ENCODE peak calls at places on chromosomes 13 and 19, in eight cellular contexts. One of them, this sample, is unnamed.

GRCh38 chr19:57558525-57558924 is 1.1 kb downstream of the ZNF550 start:
- DNase-seq in lower lobe of right lung: no peak
- DNase-seq in heart left ventricle: no peak
- DNase-seq in uterus: no peak
- DNase-seq in ovary: no peak
- DNase-seq in mucosa of descending colon: no peak
- DNase-seq in foreskin fibroblast: peak; percentile 33
- DNase-seq in GM12865: no peak
- DNase-seq in this sample: no peak

GRCh38 chr13:23725922-23726321 is 155.7 kb downstream of the TNFRSF19 start:
- DNase-seq in uterus: no peak
- DNase-seq in ovary: no peak
- DNase-seq in mucosa of descending colon: no peak
- DNase-seq in foreskin fibroblast: peak; percentile 35
- DNase-seq in lower lobe of right lung: no peak
- DNase-seq in heart left ventricle: no peak
- DNase-seq in GM12865: no peak
- DNase-seq in this sample: no peak

GRCh38 chr13:113466321-113466836 is 13.1 kb upstream of the ADPRHL1 start:
- DNase-seq in GM12865: no peak
- DNase-seq in lower lobe of right lung: no peak
- DNase-seq in heart left ventricle: no peak
- DNase-seq in uterus: no peak
- DNase-seq in foreskin fibroblast: no peak
- DNase-seq in ovary: no peak
- DNase-seq in mucosa of descending colon: no peak
- DNase-seq in this sample: no peak

GRCh38 chr19:55369651-55370304 is 485 bp downstream of the IL11 start:
- DNase-seq in uterus: no peak
- DNase-seq in mucosa of descending colon: no peak
- DNase-seq in lower lobe of right lung: peak; percentile 50
- DNase-seq in heart left ventricle: no peak
- DNase-seq in GM12865: no peak
- DNase-seq in ovary: no peak
- DNase-seq in foreskin fibroblast: peak; percentile 91
- DNase-seq in this sample: no peak

GRCh38 chr13:114143806-114144605 is 11.6 kb upstream of the RASA3 start:
- DNase-seq in heart left ventricle: peak; percentile 17
- DNase-seq in mucosa of descending colon: peak; percentile 45
- DNase-seq in foreskin fibroblast: no peak
- DNase-seq in ovary: no peak
- DNase-seq in lower lobe of right lung: no peak
- DNase-seq in GM12865: peak; percentile 85
- DNase-seq in uterus: no peak
- DNase-seq in this sample: no peak

GRCh38 chr13:105338044-105338443 is 1197.4 kb downstream of the EFNB2 start:
- DNase-seq in lower lobe of right lung: no peak
- DNase-seq in GM12865: no peak
- DNase-seq in heart left ventricle: no peak
- DNase-seq in foreskin fibroblast: no peak
- DNase-seq in mucosa of descending colon: no peak
- DNase-seq in uterus: no peak
- DNase-seq in ovary: no peak
- DNase-seq in this sample: no peak

GRCh38 chr13:78608705-78609463 is 5.5 kb upstream of the POU4F1 start:
- DNase-seq in uterus: no peak
- DNase-seq in lower lobe of right lung: no peak
- DNase-seq in mucosa of descending colon: no peak
- DNase-seq in heart left ventricle: no peak
- DNase-seq in GM12865: no peak
- DNase-seq in ovary: no peak
- DNase-seq in foreskin fibroblast: peak; percentile 24
- DNase-seq in this sample: no peak

GRCh38 chr13:75704942-75705320 is 68.8 kb downstream of the LMO7 start:
- DNase-seq in ovary: no peak
- DNase-seq in heart left ventricle: no peak
- DNase-seq in lower lobe of right lung: peak; percentile 79
- DNase-seq in GM12865: no peak
- DNase-seq in uterus: no peak
- DNase-seq in foreskin fibroblast: no peak
- DNase-seq in mucosa of descending colon: peak; percentile 81
- DNase-seq in this sample: no peak

GRCh38 chr13:49220035-49220855 is at the start of gene MLNR:
- DNase-seq in mucosa of descending colon: peak; percentile 65
- DNase-seq in heart left ventricle: peak; percentile 39
- DNase-seq in ovary: peak; percentile 33
- DNase-seq in lower lobe of right lung: peak; percentile 53
- DNase-seq in uterus: no peak
- DNase-seq in foreskin fibroblast: peak; percentile 60
- DNase-seq in GM12865: peak; percentile 11
- DNase-seq in this sample: no peak

GRCh38 chr13:47092202-47092601 is 195.3 kb upstream of the HTR2A start:
- DNase-seq in mucosa of descending colon: no peak
- DNase-seq in uterus: no peak
- DNase-seq in foreskin fibroblast: no peak
- DNase-seq in lower lobe of right lung: no peak
- DNase-seq in ovary: no peak
- DNase-seq in GM12865: no peak
- DNase-seq in heart left ventricle: no peak
- DNase-seq in this sample: no peak

GRCh38 chr19:18605196-18605545 is 1.4 kb downstream of the CRLF1 start:
- DNase-seq in mucosa of descending colon: no peak
- DNase-seq in uterus: no peak
- DNase-seq in heart left ventricle: no peak
- DNase-seq in foreskin fibroblast: no peak
- DNase-seq in lower lobe of right lung: no peak
- DNase-seq in GM12865: no peak
- DNase-seq in ovary: no peak
- DNase-seq in this sample: no peak

GRCh38 chr19:47231215-47232054 is 436 bp upstream of the BBC3 start:
- DNase-seq in foreskin fibroblast: peak; percentile 96
- DNase-seq in ovary: peak; percentile 93
- DNase-seq in uterus: peak; percentile 88
- DNase-seq in mucosa of descending colon: peak; percentile 96
- DNase-seq in GM12865: peak; percentile 94
- DNase-seq in lower lobe of right lung: peak; percentile 94
- DNase-seq in heart left ventricle: peak; percentile 90
- DNase-seq in this sample: peak; percentile 83

GRCh38 chr19:50315773-50316448 is 13.3 kb downstream of the KCNC3 start:
- DNase-seq in lower lobe of right lung: no peak
- DNase-seq in ovary: no peak
- DNase-seq in mucosa of descending colon: no peak
- DNase-seq in GM12865: peak; percentile 58
- DNase-seq in foreskin fibroblast: no peak
- DNase-seq in uterus: no peak
- DNase-seq in heart left ventricle: no peak
- DNase-seq in this sample: no peak

DNA sequence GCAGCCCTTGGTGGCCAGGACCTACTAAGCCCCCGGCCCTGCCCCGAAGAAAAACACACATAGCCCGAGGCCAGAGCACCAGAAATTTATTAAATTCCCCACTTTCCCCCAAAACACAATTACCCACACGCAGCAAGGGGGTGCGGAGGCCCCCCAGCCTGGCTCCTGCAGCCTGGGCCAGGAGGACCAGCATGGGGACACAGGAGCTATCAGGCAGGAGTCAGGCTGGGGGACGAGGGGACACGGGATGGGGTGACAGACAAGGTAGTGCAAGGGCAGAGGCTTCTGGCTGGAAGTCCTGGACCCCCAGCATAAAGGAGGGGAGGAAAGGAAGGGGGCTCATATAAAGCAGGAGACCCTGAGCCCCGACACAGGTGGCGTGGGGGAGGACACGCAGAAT is 3.1 kb downstream of the RNU6-9 start:
- DNase-seq in GM12865: no peak
- DNase-seq in uterus: no peak
- DNase-seq in mucosa of descending colon: no peak
- DNase-seq in ovary: no peak
- DNase-seq in foreskin fibroblast: no peak
- DNase-seq in heart left ventricle: no peak
- DNase-seq in lower lobe of right lung: no peak
- DNase-seq in this sample: no peak
- TF ChIP-seq CTCF in GM12865: no peak
- TF ChIP-seq CTCF in uterus: no peak
- TF ChIP-seq CTCF in mucosa of descending colon: no peak
- TF ChIP-seq CTCF in ovary: no peak
- TF ChIP-seq CTCF in foreskin fibroblast: no peak
- TF ChIP-seq CTCF in heart left ventricle: no peak
- TF ChIP-seq CTCF in lower lobe of right lung: no peak
- TF ChIP-seq CTCF in this sample: no peak

DNA sequence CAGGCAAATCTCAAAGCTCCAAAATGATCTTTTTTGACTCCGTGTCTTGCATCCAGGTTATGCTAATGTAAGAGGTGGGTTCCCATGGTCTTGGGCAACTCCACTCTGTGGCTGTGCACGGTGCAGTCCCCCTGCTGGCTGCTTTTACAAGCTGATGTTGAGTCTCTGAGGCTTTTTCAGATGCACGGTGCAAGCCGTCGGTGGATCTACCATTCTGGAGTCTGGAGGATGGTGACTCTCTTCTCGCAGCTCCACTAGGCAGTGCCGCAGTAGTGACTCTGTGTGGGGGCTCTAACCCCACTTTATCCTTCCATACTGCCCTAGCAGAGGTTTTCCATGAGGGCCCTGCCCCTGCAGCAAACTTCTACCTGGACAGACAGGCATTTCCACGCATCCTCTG is 266.8 kb upstream of the GPC6 start:
- DNase-seq in GM12865: no peak
- DNase-seq in lower lobe of right lung: no peak
- DNase-seq in uterus: no peak
- DNase-seq in foreskin fibroblast: no peak
- DNase-seq in ovary: no peak
- DNase-seq in mucosa of descending colon: no peak
- DNase-seq in heart left ventricle: no peak
- DNase-seq in this sample: no peak
- TF ChIP-seq CTCF in GM12865: no peak
- TF ChIP-seq CTCF in lower lobe of right lung: no peak
- TF ChIP-seq CTCF in uterus: no peak
- TF ChIP-seq CTCF in foreskin fibroblast: no peak
- TF ChIP-seq CTCF in ovary: no peak
- TF ChIP-seq CTCF in mucosa of descending colon: no peak
- TF ChIP-seq CTCF in heart left ventricle: no peak
- TF ChIP-seq CTCF in this sample: no peak

DNA sequence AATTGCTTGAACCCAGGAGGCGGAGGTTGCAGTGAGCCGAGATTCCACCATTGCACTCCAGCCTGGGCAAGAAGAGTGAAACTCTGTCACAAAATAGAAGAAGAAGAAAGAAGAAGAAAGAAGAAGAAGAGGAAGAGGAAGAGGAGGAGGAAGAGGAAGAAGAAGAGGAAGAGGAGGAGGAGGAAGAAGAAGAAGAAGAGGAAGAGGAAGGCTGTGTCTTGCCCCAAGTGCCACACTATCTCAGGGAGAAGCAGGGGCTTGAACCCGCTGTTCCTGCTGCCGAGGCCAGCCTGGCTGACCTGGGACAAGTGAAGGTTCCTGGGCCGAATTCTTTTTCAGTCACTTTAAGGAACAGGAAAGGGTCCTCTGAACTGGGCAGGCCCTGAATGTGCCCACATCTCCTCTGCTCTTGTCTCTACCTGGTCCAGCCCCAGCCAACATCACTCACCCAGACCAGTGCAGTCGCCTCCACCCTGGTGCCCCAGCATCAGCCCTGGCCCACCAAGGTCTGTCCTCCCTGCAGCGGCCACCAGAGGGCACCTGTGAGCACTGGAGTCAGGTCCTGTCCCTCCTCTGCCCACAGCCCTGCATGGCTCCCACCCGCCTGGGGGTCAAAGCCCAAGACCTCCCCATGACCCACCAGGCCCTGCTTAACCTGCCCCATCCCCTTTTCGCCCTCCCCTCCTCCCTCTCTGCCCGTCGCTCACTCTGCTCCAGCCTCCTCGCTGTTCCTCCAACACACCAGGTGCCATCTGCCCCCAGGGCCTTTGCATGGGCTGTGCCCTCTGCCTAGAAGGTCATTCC is 20.0 kb downstream of the TICAM1 start:
- DNase-seq in GM12865: peak; percentile 86
- DNase-seq in foreskin fibroblast: peak; percentile 73
- DNase-seq in lower lobe of right lung: peak; percentile 89
- DNase-seq in ovary: peak; percentile 86
- DNase-seq in uterus: peak; percentile 78
- DNase-seq in mucosa of descending colon: peak; percentile 92
- DNase-seq in heart left ventricle: peak; percentile 85
- DNase-seq in this sample: no peak
- TF ChIP-seq CTCF in GM12865: peak; percentile 98
- TF ChIP-seq CTCF in foreskin fibroblast: peak; percentile 84
- TF ChIP-seq CTCF in lower lobe of right lung: peak; percentile 94
- TF ChIP-seq CTCF in ovary: peak; percentile 81
- TF ChIP-seq CTCF in uterus: peak; percentile 76
- TF ChIP-seq CTCF in mucosa of descending colon: peak; percentile 84
- TF ChIP-seq CTCF in heart left ventricle: peak; percentile 79
- TF ChIP-seq CTCF in this sample: peak; percentile 85

DNA sequence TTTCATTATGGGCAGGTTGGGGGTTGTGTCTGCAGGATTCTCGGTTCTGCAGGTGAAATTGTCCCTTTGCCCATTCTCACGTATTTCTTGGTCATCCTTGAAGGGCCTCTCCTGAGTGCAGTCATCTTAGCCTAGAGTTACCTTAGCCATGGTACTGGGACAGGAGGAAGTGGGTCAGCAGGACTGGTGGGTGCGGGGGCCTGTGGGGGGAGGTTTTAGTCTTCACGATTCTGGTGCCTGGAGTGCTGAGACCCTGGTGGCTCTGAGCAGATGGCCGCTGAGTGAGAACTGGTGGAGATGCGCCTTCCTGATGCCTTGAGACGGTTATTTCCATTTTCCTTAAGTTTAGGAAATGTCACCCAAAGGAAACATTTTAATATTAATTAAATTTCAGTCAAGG is 11.8 kb downstream of the COL4A2 start:
- DNase-seq in lower lobe of right lung: no peak
- DNase-seq in uterus: no peak
- DNase-seq in foreskin fibroblast: no peak
- DNase-seq in heart left ventricle: no peak
- DNase-seq in ovary: no peak
- DNase-seq in mucosa of descending colon: no peak
- DNase-seq in GM12865: no peak
- DNase-seq in this sample: no peak
- TF ChIP-seq CTCF in lower lobe of right lung: no peak
- TF ChIP-seq CTCF in uterus: no peak
- TF ChIP-seq CTCF in foreskin fibroblast: no peak
- TF ChIP-seq CTCF in heart left ventricle: no peak
- TF ChIP-seq CTCF in ovary: no peak
- TF ChIP-seq CTCF in mucosa of descending colon: no peak
- TF ChIP-seq CTCF in GM12865: no peak
- TF ChIP-seq CTCF in this sample: no peak

DNA sequence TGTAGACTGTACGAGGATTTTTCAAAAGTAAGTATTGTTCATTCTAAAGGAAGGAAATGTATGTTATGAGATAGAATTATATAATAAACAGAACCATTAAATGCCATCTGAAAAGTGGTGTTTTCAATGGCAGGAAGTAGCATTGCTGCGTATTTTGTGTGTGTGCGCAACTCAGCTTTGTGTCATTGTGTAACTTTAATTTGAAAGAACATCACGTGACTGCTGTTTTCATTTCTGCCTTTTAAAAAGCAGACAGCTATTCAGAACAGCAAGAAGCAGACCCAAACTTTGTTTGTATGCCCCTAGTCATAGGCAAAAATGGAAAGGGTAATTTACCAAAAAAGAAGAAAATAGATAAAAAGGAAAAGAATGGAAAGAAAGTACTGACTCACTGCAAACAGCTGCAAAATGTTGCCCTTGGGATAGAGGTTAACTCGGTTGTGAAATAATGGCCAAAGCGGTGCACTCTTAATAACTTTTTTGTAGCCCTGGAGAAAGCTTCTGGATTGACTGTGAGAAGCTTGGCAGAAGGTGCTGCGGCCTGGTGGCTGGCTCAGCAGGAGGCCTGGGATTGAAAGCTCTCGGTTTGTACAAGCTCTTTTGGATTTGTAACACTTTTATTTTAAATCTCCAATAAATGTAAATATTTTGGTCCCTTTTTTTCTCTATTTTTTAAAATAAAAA is 97.3 kb downstream of the GGACT start:
- DNase-seq in GM12865: no peak
- DNase-seq in ovary: peak; percentile 56
- DNase-seq in mucosa of descending colon: no peak
- DNase-seq in foreskin fibroblast: peak; percentile 79
- DNase-seq in lower lobe of right lung: no peak
- DNase-seq in heart left ventricle: peak; percentile 34
- DNase-seq in uterus: peak; percentile 60
- DNase-seq in this sample: no peak
- TF ChIP-seq CTCF in GM12865: no peak
- TF ChIP-seq CTCF in ovary: peak; percentile 12
- TF ChIP-seq CTCF in mucosa of descending colon: no peak
- TF ChIP-seq CTCF in foreskin fibroblast: peak; percentile 22
- TF ChIP-seq CTCF in lower lobe of right lung: peak; percentile 12
- TF ChIP-seq CTCF in heart left ventricle: no peak
- TF ChIP-seq CTCF in uterus: no peak
- TF ChIP-seq CTCF in this sample: peak; percentile 6

This sample was measured in AG09319.